ENCODE peak calls at places on chromosomes 12 and 14, in four cellular contexts. X is H1, M is K562, E is GM12878. L is an unnamed sample.

GRCh38 chr14:47555333-47555732 is 120.1 kb downstream of the MDGA2 start:
- DNase-seq in X (no peak), M (no peak), E (no peak), L (no peak)

GRCh38 chr14:101464984-101465794 is 96.1 kb upstream of the DIO3 start:
- DNase-seq in E (no peak), X (no peak), M (no peak), L (no peak)

GRCh38 chr12:28164644-28165313 is 25.5 kb upstream of the CCDC91 start:
- DNase-seq in E (no peak), X (no peak), M (no peak), L (peak)

GRCh38 chr12:59736359-59736758 is 140.5 kb downstream of the SLC16A7 start:
- DNase-seq in M (no peak), X (no peak), E (no peak), L (no peak)

GRCh38 chr14:90605430-90605829 is 208.6 kb downstream of the CALM1 start:
- DNase-seq in M (no peak), X (no peak), E (no peak), L (no peak)

GRCh38 chr12:41979574-41979973 is 165.1 kb downstream of the GXYLT1 start:
- DNase-seq in E (no peak), M (no peak), X (no peak), L (no peak)

GRCh38 chr14:50740858-50741257 is 72.8 kb upstream of the SAV1 start:
- DNase-seq in X (no peak), E (no peak), M (no peak), L (no peak)

GRCh38 chr12:46875095-46875494 is 49.3 kb upstream of the SLC38A4 start:
- DNase-seq in E (no peak), X (no peak), M (no peak), L (no peak)

GRCh38 chr12:2833810-2834209 is 1.0 kb downstream of the NRIP2 start:
- DNase-seq in M (no peak), X (no peak), E (no peak), L (no peak)

GRCh38 chr12:55965941-55966407 is at the start of gene PMEL:
- DNase-seq in X (no peak), E (no peak), M (peak), L (no peak)

DNA sequence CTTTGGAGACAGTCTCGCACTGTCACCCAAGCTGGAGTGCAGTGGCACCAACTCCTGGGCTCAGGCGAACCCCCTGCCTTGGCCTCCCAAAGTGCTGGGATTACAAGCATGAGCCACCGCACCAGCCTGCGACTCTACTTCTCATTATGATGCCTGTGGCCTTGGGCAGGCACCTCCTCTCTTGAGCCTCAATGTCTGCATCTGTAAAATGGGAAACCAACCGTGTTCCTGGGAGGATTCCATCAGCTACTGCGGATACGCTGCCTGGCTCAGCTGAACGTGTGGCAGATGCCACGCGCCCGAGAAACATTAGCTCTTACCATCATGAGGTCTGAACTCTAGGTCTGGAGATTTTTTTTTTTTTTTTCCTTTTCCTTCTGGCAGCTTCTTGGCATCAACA is 5.8 kb downstream of the TESC start:
- DNase-seq in M (no peak), X (no peak), E (no peak), L (no peak)
- TF ChIP-seq HDAC6 in M (no peak), X (no peak), E (no peak), L (no peak)

GRCh38 chr14:42241101-42241500 is 634.4 kb downstream of the LRFN5 start:
- DNase-seq in E (no peak), X (no peak), M (no peak), L (no peak)
- TF ChIP-seq HDAC6 in E (no peak), X (no peak), M (no peak), L (no peak)

GRCh38 chr14:68787235-68787727 is 5.6 kb downstream of the ZFP36L1 start:
- DNase-seq in M (peak), X (no peak), E (no peak), L (no peak)

GRCh38 chr14:68790656-68791077 is 2.2 kb downstream of the ZFP36L1 start:
- DNase-seq in X (no peak), E (no peak), M (no peak), L (no peak)

GRCh38 chr14:68789798-68790655 is 2.8 kb downstream of the ZFP36L1 start:
- DNase-seq in M (no peak), E (no peak), X (no peak), L (no peak)

GRCh38 chr14:68788275-68789001 is 4.4 kb downstream of the ZFP36L1 start:
- DNase-seq in X (no peak), E (no peak), M (no peak), L (no peak)

GRCh38 chr14:68789002-68789797 is 3.7 kb downstream of the ZFP36L1 start:
- DNase-seq in E (no peak), X (no peak), M (peak), L (peak)
- TF ChIP-seq HDAC6 in E (no peak), X (no peak), M (no peak), L (no peak)

GRCh38 chr14:75283162-75283883 is 4.7 kb downstream of the FOS start:
- DNase-seq in X (no peak), M (peak), E (no peak), L (peak)
- TF ChIP-seq HDAC6 in X (no peak), M (no peak), E (no peak), L (no peak)

GRCh38 chr12:93214523-93215289 is 163.0 kb upstream of the NUDT4 start:
- DNase-seq in E (no peak), X (no peak), M (no peak), L (no peak)
- TF ChIP-seq HDAC6 in E (no peak), X (no peak), M (no peak), L (no peak)

GRCh38 chr14:32255855-32256254 is 52.8 kb upstream of the RNU6-8 start:
- DNase-seq in E (no peak), M (no peak), X (no peak), L (no peak)

GRCh38 chr14:32258574-32258973 is 55.5 kb upstream of the RNU6-8 start:
- DNase-seq in X (no peak), E (no peak), M (peak), L (no peak)

GRCh38 chr14:32252030-32252670 is 49.1 kb upstream of the RNU6-8 start:
- DNase-seq in E (peak), X (no peak), M (peak), L (peak)

GRCh38 chr14:32256606-32257005 is 53.5 kb upstream of the RNU6-8 start:
- DNase-seq in M (no peak), X (no peak), E (no peak), L (no peak)

GRCh38 chr14:32254952-32255679 is 52.0 kb upstream of the RNU6-8 start:
- DNase-seq in X (no peak), E (no peak), M (peak), L (peak)
- TF ChIP-seq HDAC6 in X (no peak), E (no peak), M (no peak), L (no peak)

GRCh38 chr12:109310247-109311125 is 1.4 kb upstream of the FOXN4 start:
- DNase-seq in M (peak), E (no peak), X (no peak), L (no peak)
- TF ChIP-seq HDAC6 in M (no peak), E (no peak), X (no peak), L (no peak)

GRCh38 chr14:32561520-32561919 is 232.4 kb downstream of the AKAP6 start:
- DNase-seq in M (no peak), X (no peak), E (no peak), L (no peak)
- TF ChIP-seq HDAC6 in M (no peak), X (no peak), E (no peak), L (no peak)